ENCODE peak calls at places on chromosome 3, in eight cellular contexts. One of them, this sample, is unnamed.
A peak's percentile ranks its signal among the peaks of the same experiment; 100 is the strongest.

GRCh38 chr3:46736006-46736872 is 18.6 kb upstream of the PRSS50 start:
- DNase-seq in GM23248: no peak
- DNase-seq in RPMI8226: no peak
- DNase-seq in NCI-H1930: no peak
- DNase-seq in effector CD4-positive, alpha-beta T cell: no peak
- DNase-seq in progenitor cell of endocrine pancreas: no peak
- DNase-seq in RCC 7860: no peak
- DNase-seq in NCI-H2029 treated with DMSO at 0.1 percent for 48 hours: no peak
- DNase-seq in this sample: no peak

GRCh38 chr3:126501054-126501453 is 16.5 kb downstream of the UROC1 start:
- DNase-seq in RPMI8226: peak; percentile 74
- DNase-seq in progenitor cell of endocrine pancreas: no peak
- DNase-seq in NCI-H1930: no peak
- DNase-seq in GM23248: no peak
- DNase-seq in effector CD4-positive, alpha-beta T cell: no peak
- DNase-seq in NCI-H2029 treated with DMSO at 0.1 percent for 48 hours: no peak
- DNase-seq in RCC 7860: no peak
- DNase-seq in this sample: no peak

GRCh38 chr3:108100906-108101305 is 10.1 kb upstream of the CD47 start:
- DNase-seq in GM23248: no peak
- DNase-seq in effector CD4-positive, alpha-beta T cell: peak; percentile 13
- DNase-seq in RCC 7860: no peak
- DNase-seq in progenitor cell of endocrine pancreas: no peak
- DNase-seq in NCI-H2029 treated with DMSO at 0.1 percent for 48 hours: no peak
- DNase-seq in NCI-H1930: no peak
- DNase-seq in RPMI8226: peak; percentile 72
- DNase-seq in this sample: no peak

GRCh38 chr3:13932578-13933295 is 52.9 kb upstream of the WNT7A start:
- DNase-seq in RCC 7860: no peak
- DNase-seq in progenitor cell of endocrine pancreas: no peak
- DNase-seq in NCI-H1930: no peak
- DNase-seq in RPMI8226: no peak
- DNase-seq in GM23248: peak; percentile 55
- DNase-seq in NCI-H2029 treated with DMSO at 0.1 percent for 48 hours: no peak
- DNase-seq in effector CD4-positive, alpha-beta T cell: no peak
- DNase-seq in this sample: no peak

GRCh38 chr3:185630182-185630622 is 44.1 kb downstream of the SENP2 start:
- DNase-seq in NCI-H2029 treated with DMSO at 0.1 percent for 48 hours: no peak
- DNase-seq in RPMI8226: no peak
- DNase-seq in RCC 7860: no peak
- DNase-seq in NCI-H1930: no peak
- DNase-seq in GM23248: peak; percentile 54
- DNase-seq in progenitor cell of endocrine pancreas: no peak
- DNase-seq in effector CD4-positive, alpha-beta T cell: no peak
- DNase-seq in this sample: no peak

GRCh38 chr3:58346368-58346767 is 13.7 kb downstream of the PXK start:
- DNase-seq in progenitor cell of endocrine pancreas: no peak
- DNase-seq in RCC 7860: no peak
- DNase-seq in NCI-H1930: no peak
- DNase-seq in GM23248: no peak
- DNase-seq in effector CD4-positive, alpha-beta T cell: no peak
- DNase-seq in RPMI8226: no peak
- DNase-seq in NCI-H2029 treated with DMSO at 0.1 percent for 48 hours: no peak
- DNase-seq in this sample: no peak

GRCh38 chr3:114121996-114122709 is 56.7 kb downstream of the DRD3 start:
- DNase-seq in RCC 7860: no peak
- DNase-seq in NCI-H1930: no peak
- DNase-seq in progenitor cell of endocrine pancreas: no peak
- DNase-seq in RPMI8226: no peak
- DNase-seq in GM23248: peak; percentile 64
- DNase-seq in effector CD4-positive, alpha-beta T cell: no peak
- DNase-seq in NCI-H2029 treated with DMSO at 0.1 percent for 48 hours: no peak
- DNase-seq in this sample: no peak

GRCh38 chr3:62758296-62759066 is 116.7 kb downstream of the CADPS start:
- DNase-seq in progenitor cell of endocrine pancreas: no peak
- DNase-seq in NCI-H1930: no peak
- DNase-seq in RPMI8226: no peak
- DNase-seq in RCC 7860: no peak
- DNase-seq in effector CD4-positive, alpha-beta T cell: no peak
- DNase-seq in NCI-H2029 treated with DMSO at 0.1 percent for 48 hours: no peak
- DNase-seq in GM23248: no peak
- DNase-seq in this sample: no peak

GRCh38 chr3:42264399-42265058 is 1.5 kb downstream of the CCK start:
- DNase-seq in GM23248: peak; percentile 83
- DNase-seq in NCI-H2029 treated with DMSO at 0.1 percent for 48 hours: peak; percentile 17
- DNase-seq in effector CD4-positive, alpha-beta T cell: no peak
- DNase-seq in RPMI8226: peak; percentile 15
- DNase-seq in progenitor cell of endocrine pancreas: no peak
- DNase-seq in NCI-H1930: peak; percentile 13
- DNase-seq in RCC 7860: no peak
- DNase-seq in this sample: no peak

GRCh38 chr3:52934626-52935530 is 37.5 kb upstream of the STIMATE start:
- DNase-seq in GM23248: peak; percentile 81
- DNase-seq in effector CD4-positive, alpha-beta T cell: peak; percentile 36
- DNase-seq in NCI-H1930: no peak
- DNase-seq in NCI-H2029 treated with DMSO at 0.1 percent for 48 hours: no peak
- DNase-seq in RPMI8226: peak; percentile 54
- DNase-seq in progenitor cell of endocrine pancreas: no peak
- DNase-seq in RCC 7860: peak; percentile 27
- DNase-seq in this sample: no peak

GRCh38 chr3:182651461-182651860 is 141.8 kb upstream of the ATP11B start:
- DNase-seq in NCI-H2029 treated with DMSO at 0.1 percent for 48 hours: no peak
- DNase-seq in NCI-H1930: no peak
- DNase-seq in RPMI8226: no peak
- DNase-seq in effector CD4-positive, alpha-beta T cell: no peak
- DNase-seq in progenitor cell of endocrine pancreas: no peak
- DNase-seq in RCC 7860: no peak
- DNase-seq in GM23248: no peak
- DNase-seq in this sample: no peak

This sample was measured in NCI-H187.